ENCODE peak calls at places on chromosomes 16 and 17, in nine cellular contexts. G is NB4; Y is stimulated activated CD8-positive, alpha-beta memory T cell treated with anti-CD3 and anti-CD28 coated beads, Interleukin-2, amount 100 ng/mL, for 1 hour; D is aorta; L is SW480; U is iris pigment epithelial cell; A is neural progenitor cell; P is heart left ventricle; O is T-helper 17 cell. B is an unnamed sample.

GRCh38 chr17:2111691-2112090 is 56.8 kb downstream of the HIC1 start:
- DNase-seq in G (no peak), Y (no peak), D (no peak), L (no peak), U (peak), A (no peak), P (no peak), O (no peak), B (no peak)

GRCh38 chr16:3953728-3954410 is 73.4 kb upstream of the CREBBP start:
- DNase-seq in G (no peak), Y (no peak), D (peak), L (no peak), U (no peak), A (peak), P (no peak), O (no peak), B (no peak)

GRCh38 chr16:57042157-57043111 is 49.9 kb upstream of the CPNE2 start:
- DNase-seq in G (peak), Y (peak), D (no peak), L (no peak), U (peak), A (no peak), P (no peak), O (no peak), B (no peak)

GRCh38 chr16:74226361-74226979 is 70.1 kb upstream of the PSMD7 start:
- DNase-seq in G (peak), Y (no peak), D (no peak), L (peak), U (peak), A (peak), P (no peak), O (no peak), B (no peak)

GRCh38 chr17:33640629-33641028 is 347.5 kb upstream of the ASIC2 start:
- DNase-seq in G (no peak), Y (no peak), D (no peak), L (no peak), U (no peak), A (peak), P (no peak), O (no peak), B (no peak)

GRCh38 chr17:77831497-77832179 is 126.9 kb upstream of the TNRC6C start:
- DNase-seq in G (no peak), Y (no peak), D (peak), L (no peak), U (peak), A (peak), P (no peak), O (no peak), B (no peak)

GRCh38 chr17:40320771-40321501 is 12.0 kb downstream of the RARA start:
- DNase-seq in G (no peak), Y (no peak), D (peak), L (no peak), U (no peak), A (no peak), P (peak), O (peak), B (no peak)

GRCh38 chr16:56477096-56477878 is 25.9 kb downstream of the OGFOD1 start:
- DNase-seq in G (peak), Y (no peak), D (no peak), L (peak), U (peak), A (no peak), P (no peak), O (no peak), B (no peak)

GRCh38 chr16:9500872-9501271 is 409.4 kb downstream of the HAPSTR1 start:
- DNase-seq in G (no peak), Y (no peak), D (no peak), L (no peak), U (no peak), A (no peak), P (no peak), O (no peak), B (no peak)

GRCh38 chr16:14436410-14436955 is 193.6 kb downstream of the PARN start:
- DNase-seq in G (no peak), Y (no peak), D (no peak), L (no peak), U (no peak), A (no peak), P (no peak), O (no peak), B (no peak)

GRCh38 chr16:6280055-6280454 is 1052.6 kb upstream of the RBFOX1 start:
- DNase-seq in G (no peak), Y (no peak), D (no peak), L (no peak), U (no peak), A (peak), P (no peak), O (no peak), B (no peak)

GRCh38 chr17:48596000-48596734 is 2.6 kb upstream of the HOXB5 start:
- DNase-seq in G (no peak), Y (no peak), D (no peak), L (peak), U (no peak), A (no peak), P (no peak), O (no peak), B (no peak)

GRCh38 chr16:61836804-61837398 is 199.3 kb downstream of the CDH8 start:
- DNase-seq in G (no peak), Y (no peak), D (no peak), L (no peak), U (no peak), A (peak), P (no peak), O (no peak), B (no peak)

GRCh38 chr16:65713409-65713808 is 591.5 kb upstream of the CDH11 start:
- DNase-seq in G (no peak), Y (no peak), D (no peak), L (peak), U (no peak), A (peak), P (no peak), O (no peak), B (no peak)

GRCh38 chr16:15970202-15970601 is 20.8 kb downstream of the ABCC1 start:
- DNase-seq in G (peak), Y (no peak), D (no peak), L (no peak), U (no peak), A (peak), P (no peak), O (no peak), B (no peak)